ENCODE peak calls at places on chromosomes 7 and 10, in seven cellular contexts. W, L, O, G, X, M and K are unnamed samples.

GRCh38 chr10:133226251-133226808 is 3.7 kb upstream of the UTF1 start:
- DNase-seq in G (no peak), M (no peak), L (no peak), X (no peak), W (no peak), O (no peak), K (no peak)

GRCh38 chr10:48503293-48503911 is 101.5 kb downstream of the ARHGAP22 start:
- DNase-seq in M (no peak), O (peak; percentile 19), L (no peak), W (no peak), X (no peak), G (no peak), K (no peak)

GRCh38 chr10:132532784-132533560 is 4.6 kb upstream of the INPP5A start:
- DNase-seq in L (no peak), W (no peak), O (no peak), X (peak; percentile 23), M (no peak), G (peak; percentile 45), K (no peak)

GRCh38 chr10:12420530-12421117 is 71.3 kb downstream of the CAMK1D start:
- DNase-seq in W (no peak), G (no peak), M (no peak), O (no peak), X (no peak), L (no peak), K (no peak)

GRCh38 chr10:131818510-131819234 is 82.1 kb upstream of the PPP2R2D start:
- DNase-seq in L (no peak), M (no peak), G (no peak), O (peak; percentile 23), X (no peak), W (no peak), K (no peak)

GRCh38 chr7:91837397-91838070 is 43.0 kb downstream of the MTERF1 start:
- DNase-seq in X (no peak), L (no peak), G (no peak), O (no peak), M (no peak), W (no peak), K (no peak)

GRCh38 chr10:132878091-132878729 is 64.2 kb downstream of the CFAP46 start:
- DNase-seq in M (no peak), X (peak; percentile 24), G (no peak), W (no peak), O (peak; percentile 9), L (no peak), K (no peak)

GRCh38 chr10:7119325-7120015 is 291.4 kb downstream of the SFMBT2 start:
- DNase-seq in W (peak; percentile 33), G (no peak), X (no peak), O (no peak), L (no peak), M (no peak), K (no peak)

GRCh38 chr10:48547061-48547895 is 57.6 kb downstream of the ARHGAP22 start:
- DNase-seq in M (no peak), O (no peak), L (no peak), G (no peak), W (no peak), X (no peak), K (no peak)

GRCh38 chr7:27151945-27152815 is at the start of gene HOXA3:
- DNase-seq in O (peak; percentile 26), M (no peak), G (peak; percentile 74), X (peak; percentile 85), L (no peak), W (no peak), K (peak; percentile 84)

GRCh38 chr7:31126976-31127375 is 74.9 kb downstream of the ADCYAP1R1 start:
- DNase-seq in W (peak; percentile 37), L (no peak), M (no peak), X (no peak), O (no peak), G (peak; percentile 28), K (no peak)

GRCh38 chr7:48097511-48098231 is 8.6 kb downstream of the UPP1 start:
- DNase-seq in W (no peak), X (no peak), L (no peak), O (no peak), M (no peak), G (no peak), K (no peak)

DNA sequence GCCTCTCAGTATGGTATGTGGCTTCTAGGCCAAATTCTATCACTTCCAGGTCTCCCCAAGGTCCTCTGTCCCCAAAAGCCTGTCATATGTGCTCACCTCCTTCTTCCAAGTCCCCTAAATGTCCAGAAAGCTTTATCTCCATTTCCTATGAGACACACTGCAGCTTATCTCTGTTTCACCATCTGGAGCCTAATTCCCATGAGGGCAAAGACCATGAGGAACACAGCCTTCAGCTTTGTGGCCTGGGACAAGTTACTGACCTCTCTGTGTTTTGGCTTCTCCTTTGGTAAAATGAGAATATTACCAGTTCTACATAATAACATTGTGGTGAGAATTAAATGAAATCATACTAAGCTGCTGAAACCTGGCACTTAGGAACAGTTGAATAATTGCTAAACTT is 19.2 kb downstream of the ST8SIA6 start:
- DNase-seq in O (no peak), M (no peak), X (no peak), G (no peak), L (no peak), W (no peak), K (no peak)
- H3K27me3 ChIP-seq in O (no peaks in the 10 kb centered on the region), M (no peaks in the 10 kb centered on the region), X (no peaks in the 10 kb centered on the region), G (peaks cover 9% of the 10 kb centered on the region), L (no peaks in the 10 kb centered on the region), W (no peaks in the 10 kb centered on the region), K (peaks cover 12% of the 10 kb centered on the region)

GRCh38 chr10:120949511-120950102 is 98.4 kb downstream of the WDR11 start:
- DNase-seq in W (peak; percentile 10), M (no peak), X (no peak), G (no peak), O (no peak), L (no peak), K (no peak)
- H3K4me1 ChIP-seq in W (no peaks in the 10 kb centered on the region), M (peaks cover 8% of the 10 kb centered on the region), X (no peaks in the 10 kb centered on the region), G (peaks cover 2% of the 10 kb centered on the region), O (peaks cover 27% of the 10 kb centered on the region), L (peaks cover 23% of the 10 kb centered on the region), K (peaks cover 4% of the 10 kb centered on the region)

GRCh38 chr10:123145542-123146012 is 2.4 kb upstream of the HMX2 start:
- DNase-seq in L (no peak), M (no peak), O (no peak), W (no peak), X (no peak), G (no peak), K (no peak)

GRCh38 chr10:123147635-123148413 is at the start of gene HMX2:
- DNase-seq in W (no peak), X (no peak), O (no peak), L (no peak), M (no peak), G (no peak), K (no peak)

GRCh38 chr10:123148414-123149161 is 652 bp downstream of the HMX2 start:
- DNase-seq in L (no peak), W (no peak), G (no peak), X (no peak), O (no peak), M (no peak), K (no peak)

GRCh38 chr10:123146013-123146891 is 1.7 kb upstream of the HMX2 start:
- DNase-seq in W (no peak), G (no peak), X (no peak), O (no peak), M (no peak), L (no peak), K (no peak)

DNA sequence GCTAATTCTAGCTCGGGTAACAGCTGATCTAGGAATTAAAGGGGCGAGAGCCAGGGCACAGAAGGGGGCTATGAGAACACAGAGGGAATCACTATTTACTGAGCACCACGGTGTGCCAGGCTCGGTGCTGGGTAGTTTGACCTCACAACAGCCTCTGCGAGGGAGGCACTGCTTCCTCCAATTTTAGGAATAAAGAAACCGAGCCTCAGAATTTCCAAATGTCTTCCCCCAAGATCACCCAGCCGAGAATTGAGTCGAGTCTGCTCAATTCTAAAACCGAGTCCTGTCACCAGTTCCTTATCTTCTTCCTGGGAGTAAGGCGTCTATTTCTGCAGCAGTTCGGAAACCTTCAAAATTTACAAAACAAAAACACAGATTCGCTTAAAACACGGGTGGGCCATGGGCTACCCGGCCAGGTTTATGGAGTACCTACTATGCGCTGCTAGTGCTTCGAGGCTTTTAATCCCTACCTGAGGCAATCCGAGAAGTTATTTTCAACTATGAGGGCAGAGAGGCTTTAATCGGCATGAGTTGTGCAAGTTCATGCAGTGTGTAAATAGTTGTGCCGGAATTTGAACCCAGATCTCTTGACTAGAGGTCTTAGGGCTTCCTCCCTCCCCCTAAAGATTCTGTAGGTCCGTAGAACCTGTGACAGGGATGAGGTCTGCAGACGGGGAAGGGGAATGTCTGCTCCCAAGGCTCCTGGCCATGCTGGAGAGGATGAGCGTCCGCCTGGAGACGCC is 873 bp upstream of the HMX2 start:
- DNase-seq in O (no peak), M (no peak), X (no peak), W (no peak), L (no peak), G (no peak), K (no peak)
- H3K27me3 ChIP-seq in O (peaks cover 90% of the 10 kb centered on the region), M (peaks cover 67% of the 10 kb centered on the region), X (peaks cover 72% of the 10 kb centered on the region), W (peaks cover 100% of the 10 kb centered on the region), L (peaks cover 100% of the 10 kb centered on the region), G (peaks cover 93% of the 10 kb centered on the region), K (peaks cover 100% of the 10 kb centered on the region)

DNA sequence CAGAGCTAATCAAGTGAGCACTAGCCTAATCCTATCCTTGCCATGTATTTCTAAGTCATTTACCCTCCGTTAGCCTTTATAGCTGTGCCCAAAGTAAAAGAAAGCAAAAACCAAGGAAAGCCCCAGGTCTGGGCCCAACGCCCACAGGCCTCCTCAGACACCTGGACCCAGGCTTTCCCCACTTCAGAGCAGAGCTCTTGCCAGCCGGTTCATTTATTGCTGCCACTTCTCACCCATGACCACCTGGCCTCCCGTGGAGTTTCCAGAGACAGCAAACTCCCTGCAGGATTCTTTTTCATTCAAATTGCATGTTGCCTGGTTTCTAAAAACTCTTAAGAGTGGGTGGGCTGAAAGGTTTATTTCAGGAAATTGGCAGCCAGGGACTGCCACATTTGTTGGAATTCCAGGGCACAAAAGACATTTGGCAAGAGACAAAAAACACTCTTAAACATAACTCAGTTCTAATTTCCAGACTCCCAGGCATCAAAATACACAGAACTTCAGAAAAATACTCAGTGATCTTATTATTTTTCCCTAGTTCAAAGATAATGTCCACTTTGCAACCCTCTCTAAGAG is 4.7 kb downstream of the VOPP1 start:
- DNase-seq in M (no peak), L (no peak), W (no peak), O (no peak), G (no peak), X (no peak), K (no peak)
- H3K4me1 ChIP-seq in M (peaks cover 46% of the 10 kb centered on the region), L (peaks cover 4% of the 10 kb centered on the region), W (no peaks in the 10 kb centered on the region), O (peaks cover 58% of the 10 kb centered on the region), G (peaks cover 6% of the 10 kb centered on the region), X (peaks cover 37% of the 10 kb centered on the region), K (peaks cover 17% of the 10 kb centered on the region)